ENCODE peak calls at places on chromosomes 2 and 18, in eight cellular contexts. One of them, this sample, is unnamed.

GRCh38 chr2:129178356-129178755 is 801.1 kb upstream of the RAB6C start:
- DNase-seq in body of pancreas: peak; percentile 36
- DNase-seq in breast epithelium: no peak
- DNase-seq in stomach: no peak
- DNase-seq in colonic mucosa: no peak
- DNase-seq in gastrocnemius medialis: peak; percentile 72
- DNase-seq in CD8-positive, alpha-beta T cell: no peak
- DNase-seq in IMR-90: no peak
- DNase-seq in this sample: no peak

GRCh38 chr2:18987592-18988073 is 370.8 kb downstream of the OSR1 start:
- DNase-seq in CD8-positive, alpha-beta T cell: no peak
- DNase-seq in IMR-90: peak; percentile 95
- DNase-seq in breast epithelium: peak; percentile 74
- DNase-seq in body of pancreas: peak; percentile 77
- DNase-seq in gastrocnemius medialis: peak; percentile 66
- DNase-seq in stomach: peak; percentile 61
- DNase-seq in colonic mucosa: peak; percentile 69
- DNase-seq in this sample: no peak

GRCh38 chr2:8154936-8155335 is 526.9 kb upstream of the ID2 start:
- DNase-seq in CD8-positive, alpha-beta T cell: no peak
- DNase-seq in breast epithelium: no peak
- DNase-seq in stomach: no peak
- DNase-seq in gastrocnemius medialis: no peak
- DNase-seq in IMR-90: peak; percentile 85
- DNase-seq in body of pancreas: no peak
- DNase-seq in colonic mucosa: no peak
- DNase-seq in this sample: no peak

GRCh38 chr2:150919899-150920298 is 341.8 kb downstream of the RBM43 start:
- DNase-seq in gastrocnemius medialis: no peak
- DNase-seq in colonic mucosa: no peak
- DNase-seq in IMR-90: peak; percentile 42
- DNase-seq in stomach: no peak
- DNase-seq in body of pancreas: no peak
- DNase-seq in CD8-positive, alpha-beta T cell: no peak
- DNase-seq in breast epithelium: no peak
- DNase-seq in this sample: no peak

GRCh38 chr2:207408086-207408794 is 121.5 kb upstream of the CREB1 start:
- DNase-seq in gastrocnemius medialis: no peak
- DNase-seq in CD8-positive, alpha-beta T cell: no peak
- DNase-seq in colonic mucosa: no peak
- DNase-seq in stomach: peak; percentile 72
- DNase-seq in body of pancreas: peak; percentile 68
- DNase-seq in breast epithelium: peak; percentile 71
- DNase-seq in IMR-90: no peak
- DNase-seq in this sample: no peak

GRCh38 chr18:27666070-27666469 is 481.0 kb upstream of the CHST9 start:
- DNase-seq in IMR-90: no peak
- DNase-seq in colonic mucosa: no peak
- DNase-seq in body of pancreas: no peak
- DNase-seq in CD8-positive, alpha-beta T cell: no peak
- DNase-seq in breast epithelium: no peak
- DNase-seq in gastrocnemius medialis: no peak
- DNase-seq in stomach: no peak
- DNase-seq in this sample: no peak

GRCh38 chr2:129849559-129850160 is 129.8 kb upstream of the RAB6C start:
- DNase-seq in IMR-90: peak; percentile 78
- DNase-seq in breast epithelium: no peak
- DNase-seq in stomach: no peak
- DNase-seq in gastrocnemius medialis: no peak
- DNase-seq in colonic mucosa: no peak
- DNase-seq in CD8-positive, alpha-beta T cell: no peak
- DNase-seq in body of pancreas: no peak
- DNase-seq in this sample: peak; percentile 53

GRCh38 chr2:10359246-10359645 is 56.5 kb downstream of the HPCAL1 start:
- DNase-seq in IMR-90: no peak
- DNase-seq in breast epithelium: no peak
- DNase-seq in CD8-positive, alpha-beta T cell: no peak
- DNase-seq in body of pancreas: no peak
- DNase-seq in gastrocnemius medialis: no peak
- DNase-seq in stomach: no peak
- DNase-seq in colonic mucosa: no peak
- DNase-seq in this sample: no peak

GRCh38 chr2:25331686-25332365 is 9.9 kb downstream of the DNMT3A start:
- DNase-seq in gastrocnemius medialis: no peak
- DNase-seq in colonic mucosa: no peak
- DNase-seq in body of pancreas: no peak
- DNase-seq in CD8-positive, alpha-beta T cell: no peak
- DNase-seq in breast epithelium: no peak
- DNase-seq in IMR-90: peak; percentile 34
- DNase-seq in stomach: no peak
- DNase-seq in this sample: no peak

GRCh38 chr2:159187095-159187494 is 99.4 kb downstream of the WDSUB1 start:
- DNase-seq in gastrocnemius medialis: no peak
- DNase-seq in colonic mucosa: no peak
- DNase-seq in body of pancreas: no peak
- DNase-seq in IMR-90: peak; percentile 32
- DNase-seq in CD8-positive, alpha-beta T cell: no peak
- DNase-seq in breast epithelium: no peak
- DNase-seq in stomach: no peak
- DNase-seq in this sample: no peak

GRCh38 chr2:52238782-52239181 is 1206.8 kb upstream of the NRXN1 start:
- DNase-seq in gastrocnemius medialis: no peak
- DNase-seq in stomach: no peak
- DNase-seq in colonic mucosa: no peak
- DNase-seq in breast epithelium: no peak
- DNase-seq in IMR-90: no peak
- DNase-seq in CD8-positive, alpha-beta T cell: no peak
- DNase-seq in body of pancreas: no peak
- DNase-seq in this sample: no peak

GRCh38 chr2:12440731-12441130 is 276.0 kb upstream of the TRIB2 start:
- DNase-seq in body of pancreas: no peak
- DNase-seq in IMR-90: no peak
- DNase-seq in stomach: no peak
- DNase-seq in colonic mucosa: no peak
- DNase-seq in CD8-positive, alpha-beta T cell: no peak
- DNase-seq in gastrocnemius medialis: no peak
- DNase-seq in breast epithelium: no peak
- DNase-seq in this sample: no peak

GRCh38 chr2:74639550-74639949 is 8.6 kb downstream of the M1AP start:
- DNase-seq in CD8-positive, alpha-beta T cell: no peak
- DNase-seq in stomach: no peak
- DNase-seq in gastrocnemius medialis: no peak
- DNase-seq in breast epithelium: no peak
- DNase-seq in colonic mucosa: no peak
- DNase-seq in IMR-90: no peak
- DNase-seq in body of pancreas: no peak
- DNase-seq in this sample: no peak

GRCh38 chr2:107635883-107636282 is 190.8 kb upstream of the RGPD4 start:
- DNase-seq in stomach: no peak
- DNase-seq in body of pancreas: no peak
- DNase-seq in IMR-90: peak; percentile 69
- DNase-seq in gastrocnemius medialis: no peak
- DNase-seq in breast epithelium: no peak
- DNase-seq in colonic mucosa: no peak
- DNase-seq in CD8-positive, alpha-beta T cell: no peak
- DNase-seq in this sample: no peak

GRCh38 chr18:26496528-26496927 is 51.8 kb downstream of the KCTD1 start:
- DNase-seq in body of pancreas: no peak
- DNase-seq in gastrocnemius medialis: no peak
- DNase-seq in stomach: no peak
- DNase-seq in IMR-90: no peak
- DNase-seq in CD8-positive, alpha-beta T cell: no peak
- DNase-seq in colonic mucosa: no peak
- DNase-seq in breast epithelium: no peak
- DNase-seq in this sample: no peak

GRCh38 chr2:142918624-142919023 is 41.2 kb downstream of the KYNU start:
- DNase-seq in breast epithelium: no peak
- DNase-seq in CD8-positive, alpha-beta T cell: no peak
- DNase-seq in IMR-90: peak; percentile 79
- DNase-seq in stomach: no peak
- DNase-seq in gastrocnemius medialis: no peak
- DNase-seq in colonic mucosa: no peak
- DNase-seq in body of pancreas: no peak
- DNase-seq in this sample: no peak

GRCh38 chr2:147937744-147938349 is 82.7 kb downstream of the ORC4 start:
- DNase-seq in stomach: no peak
- DNase-seq in gastrocnemius medialis: no peak
- DNase-seq in CD8-positive, alpha-beta T cell: no peak
- DNase-seq in body of pancreas: no peak
- DNase-seq in colonic mucosa: no peak
- DNase-seq in IMR-90: peak; percentile 40
- DNase-seq in breast epithelium: no peak
- DNase-seq in this sample: peak; percentile 20

GRCh38 chr2:241422350-241422749 is 66.3 kb downstream of the FARP2 start:
- DNase-seq in gastrocnemius medialis: no peak
- DNase-seq in IMR-90: no peak
- DNase-seq in CD8-positive, alpha-beta T cell: no peak
- DNase-seq in body of pancreas: no peak
- DNase-seq in colonic mucosa: no peak
- DNase-seq in breast epithelium: no peak
- DNase-seq in stomach: no peak
- DNase-seq in this sample: no peak

GRCh38 chr2:24104906-24105305 is 18.2 kb downstream of the PFN4 start:
- DNase-seq in IMR-90: no peak
- DNase-seq in stomach: no peak
- DNase-seq in CD8-positive, alpha-beta T cell: no peak
- DNase-seq in breast epithelium: no peak
- DNase-seq in colonic mucosa: no peak
- DNase-seq in body of pancreas: no peak
- DNase-seq in gastrocnemius medialis: no peak
- DNase-seq in this sample: no peak

GRCh38 chr18:42883177-42883576 is 232.3 kb downstream of the RIT2 start:
- DNase-seq in breast epithelium: no peak
- DNase-seq in IMR-90: no peak
- DNase-seq in stomach: no peak
- DNase-seq in colonic mucosa: no peak
- DNase-seq in body of pancreas: no peak
- DNase-seq in CD8-positive, alpha-beta T cell: no peak
- DNase-seq in gastrocnemius medialis: no peak
- DNase-seq in this sample: no peak

GRCh38 chr2:240991378-240992263 is 6.8 kb upstream of the SNED1 start:
- DNase-seq in colonic mucosa: peak; percentile 63
- DNase-seq in breast epithelium: peak; percentile 95
- DNase-seq in IMR-90: peak; percentile 97
- DNase-seq in gastrocnemius medialis: peak; percentile 98
- DNase-seq in CD8-positive, alpha-beta T cell: peak; percentile 1
- DNase-seq in body of pancreas: peak; percentile 93
- DNase-seq in stomach: peak; percentile 90
- DNase-seq in this sample: peak; percentile 26

DNA sequence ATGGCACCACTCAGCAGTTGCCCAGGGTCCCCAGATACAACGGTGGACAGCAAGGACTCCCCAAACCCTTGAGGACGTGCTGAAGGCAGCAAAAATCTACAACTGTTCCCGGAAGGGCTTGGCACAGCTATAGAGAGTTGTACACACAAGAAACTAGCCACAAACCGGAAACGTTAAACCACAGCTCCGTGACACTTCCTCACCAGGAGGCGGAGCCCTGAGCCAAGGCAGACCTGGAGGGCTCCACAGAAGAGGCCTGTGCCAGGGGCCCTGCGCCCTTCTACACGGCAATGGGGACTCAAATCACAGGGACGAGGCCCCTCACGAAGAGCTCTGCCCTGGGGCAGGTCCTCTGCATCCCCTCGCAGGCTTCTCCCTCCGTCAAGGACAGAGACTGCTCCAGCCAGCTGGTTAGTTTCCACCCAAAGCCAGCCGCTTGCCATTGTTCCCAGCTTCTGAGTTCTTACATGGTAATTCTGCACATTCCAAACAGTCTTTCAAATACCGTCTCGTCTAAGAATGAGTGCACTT is 133.3 kb downstream of the HDAC4 start:
- DNase-seq in body of pancreas: peak; percentile 53
- DNase-seq in stomach: peak; percentile 80
- DNase-seq in breast epithelium: peak; percentile 55
- DNase-seq in colonic mucosa: peak; percentile 89
- DNase-seq in gastrocnemius medialis: peak; percentile 73
- DNase-seq in CD8-positive, alpha-beta T cell: peak; percentile 88
- DNase-seq in IMR-90: peak; percentile 80
- DNase-seq in this sample: no peak
- H3K4me3 ChIP-seq in body of pancreas: no peak overlapping the region
- H3K4me3 ChIP-seq in stomach: peak overlapping the region; percentile 30
- H3K4me3 ChIP-seq in breast epithelium: peak overlapping the region; percentile 6
- H3K4me3 ChIP-seq in colonic mucosa: peak overlapping the region; percentile 2
- H3K4me3 ChIP-seq in gastrocnemius medialis: peak overlapping the region; percentile 22
- H3K4me3 ChIP-seq in CD8-positive, alpha-beta T cell: peak overlapping the region; percentile 62
- H3K4me3 ChIP-seq in IMR-90: no peak overlapping the region
- H3K4me3 ChIP-seq in this sample: no peak overlapping the region

GRCh38 chr18:35253655-35254287 is 12.9 kb downstream of the ZNF397 start:
- DNase-seq in stomach: no peak
- DNase-seq in colonic mucosa: no peak
- DNase-seq in body of pancreas: no peak
- DNase-seq in CD8-positive, alpha-beta T cell: no peak
- DNase-seq in breast epithelium: no peak
- DNase-seq in gastrocnemius medialis: no peak
- DNase-seq in IMR-90: no peak
- DNase-seq in this sample: no peak
- H3K9me3 ChIP-seq in stomach: no peaks in the 10 kb centered on the region
- H3K9me3 ChIP-seq in colonic mucosa: no peaks in the 10 kb centered on the region
- H3K9me3 ChIP-seq in body of pancreas: no peaks in the 10 kb centered on the region
- H3K9me3 ChIP-seq in CD8-positive, alpha-beta T cell: peaks cover 7% of the 10 kb centered on the region
- H3K9me3 ChIP-seq in breast epithelium: no peaks in the 10 kb centered on the region
- H3K9me3 ChIP-seq in gastrocnemius medialis: no peaks in the 10 kb centered on the region
- H3K9me3 ChIP-seq in IMR-90: peaks cover 32% of the 10 kb centered on the region
- H3K9me3 ChIP-seq in this sample: no peaks in the 10 kb centered on the region

DNA sequence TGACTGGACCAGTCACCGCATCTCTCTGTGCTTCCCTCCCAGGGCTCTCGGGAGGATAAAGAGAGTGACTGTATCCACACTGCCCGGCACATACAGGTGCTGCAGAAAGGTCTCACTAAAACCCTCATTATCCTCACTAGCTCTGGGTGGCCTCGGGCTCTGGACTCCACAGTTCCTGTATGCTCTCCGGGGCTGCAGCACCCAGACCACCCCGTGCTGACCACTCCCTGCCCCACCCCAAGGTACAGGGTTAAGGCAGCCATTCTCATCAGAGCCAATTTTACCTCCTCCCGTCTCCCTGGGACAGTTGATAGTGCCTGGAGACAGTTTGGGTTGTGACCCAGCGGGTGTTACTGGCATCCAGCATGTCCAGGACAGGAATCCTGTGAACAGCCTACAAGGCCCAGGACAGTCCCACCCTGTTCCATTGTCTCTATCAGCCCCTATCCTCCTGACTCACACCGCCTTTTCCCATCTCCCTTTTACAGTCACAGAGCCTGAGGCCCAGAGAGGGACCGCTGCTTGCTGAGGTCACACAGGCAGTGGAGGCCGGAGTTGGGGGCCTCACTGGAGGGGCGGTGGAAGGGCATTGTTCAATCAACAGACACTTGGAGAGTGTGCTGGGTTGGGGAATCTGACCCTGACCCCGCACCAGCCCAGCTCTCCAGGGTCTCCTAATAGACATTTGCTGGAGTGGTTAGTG is 1.7 kb downstream of the ZAP70 start:
- DNase-seq in CD8-positive, alpha-beta T cell: no peak
- DNase-seq in IMR-90: no peak
- DNase-seq in colonic mucosa: no peak
- DNase-seq in body of pancreas: peak; percentile 2
- DNase-seq in gastrocnemius medialis: no peak
- DNase-seq in stomach: no peak
- DNase-seq in breast epithelium: no peak
- DNase-seq in this sample: no peak
- H3K4me3 ChIP-seq in CD8-positive, alpha-beta T cell: peak overlapping the region; percentile 91
- H3K4me3 ChIP-seq in IMR-90: no peak overlapping the region
- H3K4me3 ChIP-seq in colonic mucosa: no peak overlapping the region
- H3K4me3 ChIP-seq in body of pancreas: no peak overlapping the region
- H3K4me3 ChIP-seq in gastrocnemius medialis: no peak overlapping the region
- H3K4me3 ChIP-seq in stomach: no peak overlapping the region
- H3K4me3 ChIP-seq in breast epithelium: no peak overlapping the region
- H3K4me3 ChIP-seq in this sample: no peak overlapping the region

GRCh38 chr18:73315381-73315780 is 447.6 kb upstream of the NETO1 start:
- DNase-seq in gastrocnemius medialis: no peak
- DNase-seq in IMR-90: no peak
- DNase-seq in breast epithelium: no peak
- DNase-seq in stomach: no peak
- DNase-seq in CD8-positive, alpha-beta T cell: no peak
- DNase-seq in colonic mucosa: no peak
- DNase-seq in body of pancreas: no peak
- DNase-seq in this sample: no peak
- H3K9me3 ChIP-seq in gastrocnemius medialis: no peaks in the 10 kb centered on the region
- H3K9me3 ChIP-seq in IMR-90: no peaks in the 10 kb centered on the region
- H3K9me3 ChIP-seq in breast epithelium: no peaks in the 10 kb centered on the region
- H3K9me3 ChIP-seq in stomach: no peaks in the 10 kb centered on the region
- H3K9me3 ChIP-seq in CD8-positive, alpha-beta T cell: no peaks in the 10 kb centered on the region
- H3K9me3 ChIP-seq in colonic mucosa: no peaks in the 10 kb centered on the region
- H3K9me3 ChIP-seq in body of pancreas: no peaks in the 10 kb centered on the region
- H3K9me3 ChIP-seq in this sample: no peaks in the 10 kb centered on the region

This sample was measured in Caco-2.